ENCODE peak calls at places on chromosomes 7 and 10, in nine cellular contexts. C is T-helper 1 cell; K is upper lobe of right lung; F is GDM1; N is stomach; I is fibroblast of the aortic adventitia; W is SW480; Y is stimulated activated CD8-positive, alpha-beta memory T cell treated with anti-CD3 and anti-CD28 coated beads, Interleukin-15, amount 100 ng/mL, for 24 hours; T is aorta. B is an unnamed sample.

GRCh38 chr10:88457680-88458079 is 125.4 kb downstream of the RNLS start:
- DNase-seq in I (no peak), C (no peak), F (no peak), N (no peak), T (no peak), K (no peak), Y (no peak), W (no peak), B (no peak)

GRCh38 chr7:158432369-158433270 is 155.0 kb downstream of the PTPRN2 start:
- DNase-seq in Y (no peak), T (no peak), C (no peak), K (peak; percentile 76), I (no peak), N (peak; percentile 86), F (no peak), W (peak; percentile 95), B (no peak)

GRCh38 chr10:114499630-114500190 is 95.4 kb upstream of the AFAP1L2 start:
- DNase-seq in C (peak; percentile 5), W (peak; percentile 73), F (peak; percentile 34), I (no peak), T (no peak), K (no peak), N (peak; percentile 74), Y (peak; percentile 34), B (no peak)

GRCh38 chr7:41047789-41048191 is 655.1 kb downstream of the INHBA start:
- DNase-seq in I (peak; percentile 47), W (no peak), F (no peak), N (no peak), C (no peak), Y (no peak), K (no peak), T (no peak), B (no peak)

GRCh38 chr7:80677629-80678028 is 39.2 kb downstream of the CD36 start:
- DNase-seq in N (no peak), C (no peak), I (peak; percentile 5), T (no peak), W (no peak), F (no peak), Y (no peak), K (no peak), B (no peak)

GRCh38 chr10:2844925-2845324 is 222.4 kb upstream of the PFKP start:
- DNase-seq in Y (no peak), W (no peak), F (no peak), T (no peak), N (no peak), K (no peak), C (no peak), I (no peak), B (no peak)

GRCh38 chr10:129758180-129758579 is 205.9 kb downstream of the EBF3 start:
- DNase-seq in T (no peak), N (peak; percentile 7), W (no peak), F (no peak), C (no peak), I (no peak), K (peak; percentile 29), Y (no peak), B (peak; percentile 12)

GRCh38 chr10:89129850-89130396 is 77.2 kb downstream of the CH25H start:
- DNase-seq in Y (no peak), I (peak; percentile 91), N (no peak), F (no peak), T (peak; percentile 77), C (no peak), W (no peak), K (no peak), B (peak; percentile 64)

GRCh38 chr7:30470783-30471182 is 7.8 kb downstream of the NOD1 start:
- DNase-seq in W (no peak), K (no peak), C (no peak), N (no peak), F (no peak), T (no peak), I (peak; percentile 90), Y (no peak), B (no peak)

GRCh38 chr7:112407261-112407660 is 43.0 kb upstream of the IFRD1 start:
- DNase-seq in F (no peak), Y (no peak), C (no peak), I (no peak), T (no peak), N (no peak), W (no peak), K (no peak), B (no peak)

GRCh38 chr7:132251327-132251659 is 325.0 kb downstream of the PLXNA4 start:
- DNase-seq in K (peak; percentile 93), I (no peak), F (no peak), N (peak; percentile 96), C (no peak), W (peak; percentile 51), T (peak; percentile 86), Y (no peak), B (peak; percentile 69)

GRCh38 chr10:7889947-7890542 is 71.7 kb downstream of the TAF3 start:
- DNase-seq in Y (no peak), N (no peak), K (no peak), I (no peak), T (no peak), W (no peak), C (no peak), F (no peak), B (no peak)

GRCh38 chr10:78778446-78779338 is 290.1 kb upstream of the ZMIZ1 start:
- DNase-seq in I (no peak), T (no peak), F (no peak), N (no peak), Y (no peak), C (no peak), K (peak; percentile 49), W (no peak), B (peak; percentile 34)

GRCh38 chr10:93198401-93199175 is 124.9 kb downstream of the CYP26A1 start:
- DNase-seq in W (peak; percentile 27), N (no peak), C (no peak), Y (no peak), I (peak; percentile 50), F (no peak), K (no peak), T (peak; percentile 52), B (no peak)

GRCh38 chr7:36726806-36727503 is 2.7 kb upstream of the AOAH start:
- DNase-seq in Y (no peak), T (no peak), I (no peak), W (peak; percentile 22), N (no peak), F (peak; percentile 50), C (no peak), K (no peak), B (no peak)

GRCh38 chr10:60643874-60644273 is 134.4 kb upstream of the CDK1 start:
- DNase-seq in C (no peak), N (no peak), Y (no peak), T (no peak), K (no peak), F (no peak), I (no peak), W (no peak), B (no peak)

GRCh38 chr7:29224726-29225125 is 30.2 kb downstream of the CHN2 start:
- DNase-seq in Y (no peak), C (no peak), F (no peak), K (no peak), W (no peak), N (no peak), T (no peak), I (peak; percentile 24), B (no peak)

GRCh38 chr10:52621635-52622079 is 150.9 kb downstream of the MBL2 start:
- DNase-seq in C (no peak), I (peak; percentile 45), K (no peak), T (no peak), Y (no peak), F (no peak), N (no peak), W (no peak), B (no peak)

GRCh38 chr7:95794917-95795515 is 22.7 kb downstream of the DYNC1I1 start:
- DNase-seq in Y (no peak), C (no peak), K (no peak), I (peak; percentile 10), W (peak; percentile 62), F (no peak), N (no peak), T (no peak), B (no peak)

GRCh38 chr10:16116404-16117304 is 256.3 kb upstream of the MINDY3 start:
- DNase-seq in N (no peak), T (no peak), K (no peak), W (peak; percentile 50), Y (no peak), C (no peak), F (no peak), I (peak; percentile 4), B (no peak)

GRCh38 chr7:66950311-66950710 is 29.3 kb downstream of the TMEM248 start:
- DNase-seq in K (no peak), T (no peak), N (no peak), C (no peak), F (no peak), Y (no peak), I (no peak), W (no peak), B (no peak)

GRCh38 chr7:21507627-21508343 is 35.1 kb upstream of the DNAH11 start:
- DNase-seq in Y (no peak), N (peak; percentile 51), W (no peak), C (no peak), T (no peak), I (peak; percentile 63), F (no peak), K (no peak), B (no peak)

GRCh38 chr7:112869111-112869774 is 79.0 kb upstream of the TMEM168 start:
- DNase-seq in C (peak; percentile 22), I (peak; percentile 37), N (peak; percentile 34), W (peak; percentile 12), K (no peak), Y (peak; percentile 11), T (no peak), F (peak; percentile 31), B (no peak)

GRCh38 chr7:12570529-12571461 is at the start of gene SCIN:
- DNase-seq in F (no peak), N (peak; percentile 56), W (peak; percentile 64), Y (no peak), T (peak; percentile 63), K (peak; percentile 83), I (no peak), C (peak; percentile 4), B (peak; percentile 63)

GRCh38 chr10:100554902-100555301 is 19.2 kb downstream of the HIF1AN start:
- DNase-seq in W (no peak), K (no peak), I (no peak), F (no peak), T (no peak), Y (no peak), N (no peak), C (no peak), B (no peak)

GRCh38 chr10:63976538-63976937 is 455.3 kb downstream of the REEP3 start:
- DNase-seq in T (peak; percentile 51), Y (no peak), K (peak; percentile 72), C (no peak), N (peak; percentile 61), W (no peak), F (peak; percentile 4), I (peak; percentile 6), B (no peak)

GRCh38 chr7:136015638-136016037 is 38.5 kb upstream of the MTPN start:
- DNase-seq in C (no peak), K (no peak), Y (no peak), T (no peak), I (no peak), N (no peak), W (no peak), F (no peak), B (no peak)

GRCh38 chr10:132897516-132898381 is 44.6 kb downstream of the CFAP46 start:
- DNase-seq in Y (no peak), C (no peak), N (no peak), W (no peak), I (no peak), T (no peak), K (peak; percentile 50), F (no peak), B (peak; percentile 42)

GRCh38 chr7:44693641-44694313 is 54.9 kb upstream of the ZMIZ2 start:
- DNase-seq in K (no peak), T (no peak), I (peak; percentile 51), F (no peak), C (no peak), Y (no peak), W (no peak), N (no peak), B (no peak)